ENCODE peak calls at places on chromosomes 1 and 21, in ten cellular contexts. One of them, this sample, is unnamed.

GRCh38 chr1:165949335-165950130 is 122.1 kb downstream of the UCK2 start:
- DNase-seq in fibroblast of lung: no peak
- DNase-seq in naive thymus-derived CD4-positive, alpha-beta T cell: no peak
- DNase-seq in heart right ventricle: no peak
- DNase-seq in psoas muscle: no peak
- DNase-seq in lower lobe of right lung: no peak
- DNase-seq in iPS DF 6.9: no peak
- DNase-seq in Caco-2: peak; percentile 66
- DNase-seq in spleen: no peak
- DNase-seq in cardiac muscle cell: peak; percentile 15
- DNase-seq in this sample: peak; percentile 49

GRCh38 chr21:41121785-41122415 is 46.1 kb upstream of the BACE2 start:
- DNase-seq in Caco-2: peak; percentile 83
- DNase-seq in spleen: no peak
- DNase-seq in heart right ventricle: peak; percentile 84
- DNase-seq in fibroblast of lung: peak; percentile 71
- DNase-seq in lower lobe of right lung: peak; percentile 80
- DNase-seq in iPS DF 6.9: peak; percentile 66
- DNase-seq in cardiac muscle cell: peak; percentile 86
- DNase-seq in psoas muscle: peak; percentile 81
- DNase-seq in naive thymus-derived CD4-positive, alpha-beta T cell: peak; percentile 21
- DNase-seq in this sample: no peak

GRCh38 chr1:44632511-44633072 is 41.7 kb downstream of the TMEM53 start:
- DNase-seq in lower lobe of right lung: no peak
- DNase-seq in psoas muscle: no peak
- DNase-seq in naive thymus-derived CD4-positive, alpha-beta T cell: no peak
- DNase-seq in fibroblast of lung: no peak
- DNase-seq in iPS DF 6.9: no peak
- DNase-seq in cardiac muscle cell: peak; percentile 22
- DNase-seq in heart right ventricle: no peak
- DNase-seq in spleen: no peak
- DNase-seq in Caco-2: no peak
- DNase-seq in this sample: no peak

GRCh38 chr1:212593696-212594335 is 14.7 kb upstream of the ATF3 start:
- DNase-seq in naive thymus-derived CD4-positive, alpha-beta T cell: no peak
- DNase-seq in lower lobe of right lung: no peak
- DNase-seq in iPS DF 6.9: no peak
- DNase-seq in cardiac muscle cell: no peak
- DNase-seq in Caco-2: no peak
- DNase-seq in heart right ventricle: no peak
- DNase-seq in fibroblast of lung: no peak
- DNase-seq in spleen: no peak
- DNase-seq in psoas muscle: no peak
- DNase-seq in this sample: no peak

GRCh38 chr1:218226005-218226404 is 59.1 kb upstream of the RRP15 start:
- DNase-seq in cardiac muscle cell: no peak
- DNase-seq in naive thymus-derived CD4-positive, alpha-beta T cell: no peak
- DNase-seq in spleen: no peak
- DNase-seq in fibroblast of lung: no peak
- DNase-seq in psoas muscle: no peak
- DNase-seq in iPS DF 6.9: no peak
- DNase-seq in Caco-2: no peak
- DNase-seq in lower lobe of right lung: no peak
- DNase-seq in heart right ventricle: no peak
- DNase-seq in this sample: no peak

GRCh38 chr1:31715097-31715872 is 11.5 kb upstream of the COL16A1 start:
- DNase-seq in cardiac muscle cell: peak; percentile 95
- DNase-seq in psoas muscle: peak; percentile 98
- DNase-seq in spleen: peak; percentile 87
- DNase-seq in iPS DF 6.9: peak; percentile 97
- DNase-seq in Caco-2: peak; percentile 79
- DNase-seq in fibroblast of lung: peak; percentile 89
- DNase-seq in heart right ventricle: peak; percentile 96
- DNase-seq in lower lobe of right lung: peak; percentile 82
- DNase-seq in naive thymus-derived CD4-positive, alpha-beta T cell: no peak
- DNase-seq in this sample: peak; percentile 96

GRCh38 chr1:17187065-17187464 is 17.9 kb upstream of the PADI1 start:
- DNase-seq in fibroblast of lung: no peak
- DNase-seq in lower lobe of right lung: no peak
- DNase-seq in heart right ventricle: no peak
- DNase-seq in Caco-2: no peak
- DNase-seq in spleen: no peak
- DNase-seq in naive thymus-derived CD4-positive, alpha-beta T cell: no peak
- DNase-seq in iPS DF 6.9: no peak
- DNase-seq in cardiac muscle cell: no peak
- DNase-seq in psoas muscle: no peak
- DNase-seq in this sample: no peak

GRCh38 chr1:192147626-192148025 is 10.6 kb upstream of the RGS18 start:
- DNase-seq in Caco-2: no peak
- DNase-seq in cardiac muscle cell: no peak
- DNase-seq in naive thymus-derived CD4-positive, alpha-beta T cell: no peak
- DNase-seq in spleen: no peak
- DNase-seq in lower lobe of right lung: no peak
- DNase-seq in fibroblast of lung: no peak
- DNase-seq in heart right ventricle: no peak
- DNase-seq in iPS DF 6.9: no peak
- DNase-seq in psoas muscle: no peak
- DNase-seq in this sample: no peak

GRCh38 chr1:87134061-87134460 is 194.6 kb upstream of the LMO4 start:
- DNase-seq in naive thymus-derived CD4-positive, alpha-beta T cell: no peak
- DNase-seq in iPS DF 6.9: no peak
- DNase-seq in spleen: no peak
- DNase-seq in heart right ventricle: no peak
- DNase-seq in fibroblast of lung: peak; percentile 40
- DNase-seq in psoas muscle: no peak
- DNase-seq in cardiac muscle cell: no peak
- DNase-seq in Caco-2: no peak
- DNase-seq in lower lobe of right lung: no peak
- DNase-seq in this sample: no peak

GRCh38 chr1:192626366-192627179 is 9.4 kb upstream of the RGS13 start:
- DNase-seq in fibroblast of lung: no peak
- DNase-seq in lower lobe of right lung: no peak
- DNase-seq in Caco-2: no peak
- DNase-seq in spleen: no peak
- DNase-seq in iPS DF 6.9: no peak
- DNase-seq in psoas muscle: no peak
- DNase-seq in heart right ventricle: no peak
- DNase-seq in cardiac muscle cell: peak; percentile 56
- DNase-seq in naive thymus-derived CD4-positive, alpha-beta T cell: no peak
- DNase-seq in this sample: no peak

GRCh38 chr1:18635070-18635577 is 4.5 kb downstream of the PAX7 start:
- DNase-seq in heart right ventricle: no peak
- DNase-seq in spleen: no peak
- DNase-seq in psoas muscle: no peak
- DNase-seq in Caco-2: no peak
- DNase-seq in lower lobe of right lung: no peak
- DNase-seq in fibroblast of lung: no peak
- DNase-seq in naive thymus-derived CD4-positive, alpha-beta T cell: no peak
- DNase-seq in iPS DF 6.9: no peak
- DNase-seq in cardiac muscle cell: no peak
- DNase-seq in this sample: no peak
- H3K27me3 ChIP-seq in heart right ventricle: peaks cover 100% of the 10 kb centered on the region
- H3K27me3 ChIP-seq in spleen: peaks cover 98% of the 10 kb centered on the region
- H3K27me3 ChIP-seq in psoas muscle: no peaks in the 10 kb centered on the region
- H3K27me3 ChIP-seq in Caco-2: no peaks in the 10 kb centered on the region
- H3K27me3 ChIP-seq in lower lobe of right lung: peaks cover 99% of the 10 kb centered on the region
- H3K27me3 ChIP-seq in fibroblast of lung: peaks cover 71% of the 10 kb centered on the region
- H3K27me3 ChIP-seq in naive thymus-derived CD4-positive, alpha-beta T cell: peaks cover 6% of the 10 kb centered on the region
- H3K27me3 ChIP-seq in iPS DF 6.9: peaks cover 85% of the 10 kb centered on the region
- H3K27me3 ChIP-seq in cardiac muscle cell: peaks cover 100% of the 10 kb centered on the region
- H3K27me3 ChIP-seq in this sample: peaks cover 96% of the 10 kb centered on the region

DNA sequence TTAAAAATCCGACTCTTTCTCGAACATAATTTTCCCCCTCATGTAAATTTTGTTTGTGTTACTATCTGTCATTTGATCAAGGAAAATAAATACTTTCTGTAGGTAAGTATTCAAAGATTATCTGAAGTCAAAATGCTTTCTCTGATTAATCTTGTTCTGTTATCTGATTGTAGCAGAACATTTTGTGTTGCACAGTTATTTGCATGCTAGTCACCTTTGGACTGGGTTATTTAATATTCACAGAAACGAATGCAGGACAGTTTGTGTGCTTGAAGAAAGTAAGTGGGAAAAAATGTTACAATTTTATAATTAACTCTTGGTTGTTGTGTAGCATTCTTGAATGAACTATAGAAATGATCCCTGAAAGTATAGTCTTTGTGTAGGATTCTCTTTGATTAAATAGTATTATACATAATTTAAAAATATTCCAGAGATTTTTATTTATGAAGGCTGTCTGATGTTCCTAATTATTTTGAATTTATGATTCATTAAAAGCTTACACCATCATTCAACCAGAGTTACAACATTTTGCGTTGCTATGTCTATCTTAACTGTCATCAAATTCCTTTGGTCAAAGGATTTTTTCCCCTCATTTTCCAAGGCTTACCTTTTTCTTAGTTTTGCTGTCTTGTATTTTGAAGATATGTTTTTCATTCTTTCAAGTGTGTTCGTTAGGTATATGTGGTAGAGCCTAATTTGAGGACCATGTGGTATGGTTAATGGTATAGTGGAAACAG is 176.6 kb downstream of the GIPC2 start:
- DNase-seq in lower lobe of right lung: no peak
- DNase-seq in fibroblast of lung: no peak
- DNase-seq in Caco-2: no peak
- DNase-seq in cardiac muscle cell: peak; percentile 34
- DNase-seq in psoas muscle: no peak
- DNase-seq in naive thymus-derived CD4-positive, alpha-beta T cell: no peak
- DNase-seq in heart right ventricle: no peak
- DNase-seq in spleen: no peak
- DNase-seq in iPS DF 6.9: no peak
- DNase-seq in this sample: no peak
- H3K4me3 ChIP-seq in lower lobe of right lung: no peak overlapping the region
- H3K4me3 ChIP-seq in fibroblast of lung: no peak overlapping the region
- H3K4me3 ChIP-seq in Caco-2: no peak overlapping the region
- H3K4me3 ChIP-seq in cardiac muscle cell: no peak overlapping the region
- H3K4me3 ChIP-seq in psoas muscle: no peak overlapping the region
- H3K4me3 ChIP-seq in naive thymus-derived CD4-positive, alpha-beta T cell: no peak overlapping the region
- H3K4me3 ChIP-seq in heart right ventricle: no peak overlapping the region
- H3K4me3 ChIP-seq in spleen: no peak overlapping the region
- H3K4me3 ChIP-seq in iPS DF 6.9: no peak overlapping the region
- H3K4me3 ChIP-seq in this sample: no peak overlapping the region

DNA sequence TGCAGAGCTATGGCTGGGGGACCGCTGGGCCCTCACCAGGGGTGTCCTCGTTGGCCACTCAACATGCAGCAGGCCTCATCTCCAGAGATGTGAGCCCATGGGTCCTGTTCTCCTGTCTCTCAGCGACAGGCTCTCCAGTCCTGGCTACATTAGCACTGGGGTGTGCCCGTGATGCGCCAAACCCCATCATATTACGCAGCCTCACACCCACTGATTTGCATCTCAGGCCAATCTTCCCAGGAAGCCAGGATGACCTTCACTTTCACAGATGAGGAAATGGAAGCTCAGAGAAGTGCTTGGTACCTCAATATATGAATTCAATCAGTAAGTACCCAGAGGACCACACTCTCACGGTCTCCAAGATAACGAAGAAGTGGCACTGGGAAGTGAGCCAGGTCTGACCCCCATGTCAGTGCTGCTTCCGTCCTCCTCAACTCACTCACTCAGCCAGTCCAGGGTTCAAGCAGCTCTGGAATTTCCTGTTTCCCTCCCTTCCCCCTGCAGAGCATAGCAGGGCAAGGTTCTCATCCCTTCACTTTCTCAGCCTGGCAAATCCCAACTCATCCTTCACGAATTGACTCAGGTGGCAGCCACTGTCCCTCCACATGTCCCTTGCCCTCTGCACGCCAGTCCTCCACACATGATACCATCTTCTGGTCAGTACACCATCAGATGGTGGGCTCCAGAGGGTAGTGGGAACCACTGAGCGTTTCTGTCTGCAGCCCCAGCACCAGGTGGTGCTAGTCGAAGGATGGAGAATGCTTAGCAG is 28.9 kb upstream of the EVA1B start:
- DNase-seq in iPS DF 6.9: no peak
- DNase-seq in heart right ventricle: no peak
- DNase-seq in cardiac muscle cell: peak; percentile 62
- DNase-seq in spleen: no peak
- DNase-seq in Caco-2: no peak
- DNase-seq in fibroblast of lung: peak; percentile 48
- DNase-seq in naive thymus-derived CD4-positive, alpha-beta T cell: no peak
- DNase-seq in psoas muscle: peak; percentile 41
- DNase-seq in lower lobe of right lung: no peak
- DNase-seq in this sample: no peak
- H3K4me1 ChIP-seq in iPS DF 6.9: peaks cover 2% of the 10 kb centered on the region
- H3K4me1 ChIP-seq in heart right ventricle: peaks cover 32% of the 10 kb centered on the region
- H3K4me1 ChIP-seq in cardiac muscle cell: no peaks in the 10 kb centered on the region
- H3K4me1 ChIP-seq in spleen: peaks cover 52% of the 10 kb centered on the region
- H3K4me1 ChIP-seq in Caco-2: no peaks in the 10 kb centered on the region
- H3K4me1 ChIP-seq in fibroblast of lung: peaks cover 48% of the 10 kb centered on the region
- H3K4me1 ChIP-seq in naive thymus-derived CD4-positive, alpha-beta T cell: peaks cover 4% of the 10 kb centered on the region
- H3K4me1 ChIP-seq in psoas muscle: peaks cover 39% of the 10 kb centered on the region
- H3K4me1 ChIP-seq in lower lobe of right lung: peaks cover 41% of the 10 kb centered on the region
- H3K4me1 ChIP-seq in this sample: no peaks in the 10 kb centered on the region

GRCh38 chr1:148309940-148310500 is 157.9 kb upstream of the NBPF11 start:
- DNase-seq in cardiac muscle cell: no peak
- DNase-seq in fibroblast of lung: no peak
- DNase-seq in heart right ventricle: no peak
- DNase-seq in iPS DF 6.9: no peak
- DNase-seq in naive thymus-derived CD4-positive, alpha-beta T cell: no peak
- DNase-seq in psoas muscle: no peak
- DNase-seq in Caco-2: no peak
- DNase-seq in spleen: no peak
- DNase-seq in lower lobe of right lung: peak; percentile 85
- DNase-seq in this sample: no peak

GRCh38 chr1:148315081-148315811 is 163.2 kb upstream of the NBPF11 start:
- DNase-seq in spleen: no peak
- DNase-seq in naive thymus-derived CD4-positive, alpha-beta T cell: no peak
- DNase-seq in fibroblast of lung: peak; percentile 74
- DNase-seq in lower lobe of right lung: no peak
- DNase-seq in psoas muscle: no peak
- DNase-seq in cardiac muscle cell: peak; percentile 56
- DNase-seq in heart right ventricle: no peak
- DNase-seq in Caco-2: no peak
- DNase-seq in iPS DF 6.9: no peak
- DNase-seq in this sample: no peak

GRCh38 chr1:148307583-148308185 is 155.6 kb upstream of the NBPF11 start:
- DNase-seq in naive thymus-derived CD4-positive, alpha-beta T cell: no peak
- DNase-seq in heart right ventricle: no peak
- DNase-seq in cardiac muscle cell: no peak
- DNase-seq in fibroblast of lung: no peak
- DNase-seq in Caco-2: no peak
- DNase-seq in spleen: peak; percentile 78
- DNase-seq in iPS DF 6.9: no peak
- DNase-seq in psoas muscle: no peak
- DNase-seq in lower lobe of right lung: peak; percentile 68
- DNase-seq in this sample: no peak

GRCh38 chr1:148308832-148309458 is 156.9 kb upstream of the NBPF11 start:
- DNase-seq in naive thymus-derived CD4-positive, alpha-beta T cell: no peak
- DNase-seq in spleen: no peak
- DNase-seq in lower lobe of right lung: no peak
- DNase-seq in Caco-2: no peak
- DNase-seq in fibroblast of lung: peak; percentile 23
- DNase-seq in psoas muscle: no peak
- DNase-seq in cardiac muscle cell: no peak
- DNase-seq in iPS DF 6.9: no peak
- DNase-seq in heart right ventricle: no peak
- DNase-seq in this sample: no peak

DNA sequence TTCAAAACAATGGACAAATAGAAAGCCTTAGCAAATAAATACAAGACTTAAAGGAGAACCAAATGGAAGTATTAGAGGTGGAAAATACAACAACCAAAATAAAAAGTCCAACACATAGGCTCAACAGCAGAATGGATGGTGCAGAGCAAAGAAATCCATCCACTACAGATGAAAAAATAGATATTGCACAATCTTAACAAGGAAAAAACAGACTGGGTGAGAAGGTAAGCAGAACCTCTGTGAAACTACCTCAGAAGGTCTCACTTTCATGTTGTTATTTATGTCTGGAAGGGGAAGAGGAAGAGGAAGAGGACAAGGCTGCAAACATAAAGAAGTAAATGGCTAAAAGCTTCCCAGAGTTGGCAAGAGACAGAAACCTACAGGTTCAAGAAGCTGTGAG is 158.7 kb upstream of the NBPF11 start:
- DNase-seq in psoas muscle: no peak
- DNase-seq in heart right ventricle: no peak
- DNase-seq in naive thymus-derived CD4-positive, alpha-beta T cell: no peak
- DNase-seq in Caco-2: no peak
- DNase-seq in spleen: no peak
- DNase-seq in iPS DF 6.9: no peak
- DNase-seq in lower lobe of right lung: no peak
- DNase-seq in cardiac muscle cell: no peak
- DNase-seq in fibroblast of lung: no peak
- DNase-seq in this sample: no peak
- H3K27me3 ChIP-seq in psoas muscle: no peaks in the 10 kb centered on the region
- H3K27me3 ChIP-seq in heart right ventricle: peaks cover 80% of the 10 kb centered on the region
- H3K27me3 ChIP-seq in naive thymus-derived CD4-positive, alpha-beta T cell: peaks cover 4% of the 10 kb centered on the region
- H3K27me3 ChIP-seq in Caco-2: no peaks in the 10 kb centered on the region
- H3K27me3 ChIP-seq in spleen: peaks cover 27% of the 10 kb centered on the region
- H3K27me3 ChIP-seq in iPS DF 6.9: peaks cover 11% of the 10 kb centered on the region
- H3K27me3 ChIP-seq in lower lobe of right lung: peaks cover 53% of the 10 kb centered on the region
- H3K27me3 ChIP-seq in cardiac muscle cell: peaks cover 77% of the 10 kb centered on the region
- H3K27me3 ChIP-seq in fibroblast of lung: peaks cover 34% of the 10 kb centered on the region
- H3K27me3 ChIP-seq in this sample: peaks cover 2% of the 10 kb centered on the region